ENCODE peak calls at places on chromosomes 1 and 21, in eight cellular contexts. One of them, this sample, is unnamed.

GRCh38 chr1:155245163-155245524 is 10.1 kb downstream of the ENTREP3 start:
- DNase-seq in H9: no peak
- DNase-seq in IMR-90: no peak
- DNase-seq in K562: no peak
- DNase-seq in PC-9: peak
- DNase-seq in mammary epithelial cell: no peak
- DNase-seq in fibroblast of lung: no peak
- DNase-seq in SK-N-SH: no peak
- DNase-seq in this sample: no peak

GRCh38 chr1:231407537-231408396 is 14.3 kb downstream of the EGLN1 start:
- DNase-seq in H9: no peak
- DNase-seq in IMR-90: peak
- DNase-seq in K562: no peak
- DNase-seq in PC-9: no peak
- DNase-seq in mammary epithelial cell: peak
- DNase-seq in fibroblast of lung: peak
- DNase-seq in SK-N-SH: no peak
- DNase-seq in this sample: no peak

GRCh38 chr1:224312025-224312424 is 17.9 kb downstream of the NVL start:
- DNase-seq in H9: no peak
- DNase-seq in IMR-90: no peak
- DNase-seq in K562: no peak
- DNase-seq in PC-9: no peak
- DNase-seq in mammary epithelial cell: no peak
- DNase-seq in fibroblast of lung: no peak
- DNase-seq in SK-N-SH: no peak
- DNase-seq in this sample: no peak

GRCh38 chr1:31860576-31860975 is 44.8 kb upstream of the SPOCD1 start:
- DNase-seq in H9: no peak
- DNase-seq in IMR-90: no peak
- DNase-seq in K562: no peak
- DNase-seq in PC-9: no peak
- DNase-seq in mammary epithelial cell: no peak
- DNase-seq in fibroblast of lung: no peak
- DNase-seq in SK-N-SH: no peak
- DNase-seq in this sample: no peak

GRCh38 chr1:31626451-31627202 is 9.1 kb downstream of the HCRTR1 start:
- DNase-seq in H9: peak
- DNase-seq in IMR-90: peak
- DNase-seq in K562: peak
- DNase-seq in PC-9: no peak
- DNase-seq in mammary epithelial cell: peak
- DNase-seq in fibroblast of lung: peak
- DNase-seq in SK-N-SH: no peak
- DNase-seq in this sample: no peak

GRCh38 chr21:41630249-41630648 is 122.3 kb upstream of the TMPRSS2 start:
- DNase-seq in H9: no peak
- DNase-seq in IMR-90: peak
- DNase-seq in K562: no peak
- DNase-seq in PC-9: peak
- DNase-seq in mammary epithelial cell: peak
- DNase-seq in fibroblast of lung: peak
- DNase-seq in SK-N-SH: no peak
- DNase-seq in this sample: no peak

GRCh38 chr1:54124906-54125305 is 27.9 kb downstream of the CDCP2 start:
- DNase-seq in H9: no peak
- DNase-seq in IMR-90: no peak
- DNase-seq in K562: no peak
- DNase-seq in PC-9: no peak
- DNase-seq in mammary epithelial cell: no peak
- DNase-seq in fibroblast of lung: no peak
- DNase-seq in SK-N-SH: no peak
- DNase-seq in this sample: no peak

GRCh38 chr1:175628548-175629317 is 114.7 kb downstream of the TNR start:
- DNase-seq in H9: no peak
- DNase-seq in IMR-90: no peak
- DNase-seq in K562: no peak
- DNase-seq in PC-9: no peak
- DNase-seq in mammary epithelial cell: no peak
- DNase-seq in fibroblast of lung: no peak
- DNase-seq in SK-N-SH: no peak
- DNase-seq in this sample: no peak

GRCh38 chr1:24992124-24992760 is 62.2 kb upstream of the RUNX3 start:
- DNase-seq in H9: no peak
- DNase-seq in IMR-90: no peak
- DNase-seq in K562: no peak
- DNase-seq in PC-9: no peak
- DNase-seq in mammary epithelial cell: no peak
- DNase-seq in fibroblast of lung: no peak
- DNase-seq in SK-N-SH: no peak
- DNase-seq in this sample: no peak

GRCh38 chr1:29195875-29196274 is 14.2 kb upstream of the SRSF4 start:
- DNase-seq in H9: no peak
- DNase-seq in IMR-90: no peak
- DNase-seq in K562: no peak
- DNase-seq in PC-9: no peak
- DNase-seq in mammary epithelial cell: peak
- DNase-seq in fibroblast of lung: peak
- DNase-seq in SK-N-SH: no peak
- DNase-seq in this sample: no peak

GRCh38 chr1:58883888-58884482 is 100.1 kb upstream of the JUN start:
- DNase-seq in H9: no peak
- DNase-seq in IMR-90: no peak
- DNase-seq in K562: peak
- DNase-seq in PC-9: no peak
- DNase-seq in mammary epithelial cell: no peak
- DNase-seq in fibroblast of lung: peak
- DNase-seq in SK-N-SH: no peak
- DNase-seq in this sample: no peak

GRCh38 chr1:58883037-58883887 is 99.4 kb upstream of the JUN start:
- DNase-seq in H9: no peak
- DNase-seq in IMR-90: peak
- DNase-seq in K562: peak
- DNase-seq in PC-9: peak
- DNase-seq in mammary epithelial cell: peak
- DNase-seq in fibroblast of lung: peak
- DNase-seq in SK-N-SH: no peak
- DNase-seq in this sample: no peak

GRCh38 chr1:58880592-58880991 is 96.7 kb upstream of the JUN start:
- DNase-seq in H9: no peak
- DNase-seq in IMR-90: no peak
- DNase-seq in K562: no peak
- DNase-seq in PC-9: no peak
- DNase-seq in mammary epithelial cell: no peak
- DNase-seq in fibroblast of lung: no peak
- DNase-seq in SK-N-SH: no peak
- DNase-seq in this sample: no peak

GRCh38 chr1:58881471-58881994 is 97.7 kb upstream of the JUN start:
- DNase-seq in H9: no peak
- DNase-seq in IMR-90: peak
- DNase-seq in K562: peak
- DNase-seq in PC-9: peak
- DNase-seq in mammary epithelial cell: peak
- DNase-seq in fibroblast of lung: peak
- DNase-seq in SK-N-SH: no peak
- DNase-seq in this sample: no peak

GRCh38 chr1:58882322-58882951 is 98.6 kb upstream of the JUN start:
- DNase-seq in H9: no peak
- DNase-seq in IMR-90: no peak
- DNase-seq in K562: no peak
- DNase-seq in PC-9: no peak
- DNase-seq in mammary epithelial cell: no peak
- DNase-seq in fibroblast of lung: no peak
- DNase-seq in SK-N-SH: no peak
- DNase-seq in this sample: no peak
- H2AFZ ChIP-seq in H9: no peak
- H2AFZ ChIP-seq in IMR-90: no peak
- H2AFZ ChIP-seq in K562: peak
- H2AFZ ChIP-seq in PC-9: no peak
- H2AFZ ChIP-seq in mammary epithelial cell: no peak
- H2AFZ ChIP-seq in fibroblast of lung: no peak
- H2AFZ ChIP-seq in SK-N-SH: no peak
- H2AFZ ChIP-seq in this sample: no peak

GRCh38 chr1:7956218-7957032 is 5.1 kb upstream of the PARK7 start:
- DNase-seq in H9: no peak
- DNase-seq in IMR-90: peak
- DNase-seq in K562: no peak
- DNase-seq in PC-9: no peak
- DNase-seq in mammary epithelial cell: no peak
- DNase-seq in fibroblast of lung: peak
- DNase-seq in SK-N-SH: no peak
- DNase-seq in this sample: no peak

GRCh38 chr1:7948950-7949349 is 8.3 kb upstream of the TNFRSF9 start:
- DNase-seq in H9: no peak
- DNase-seq in IMR-90: peak
- DNase-seq in K562: no peak
- DNase-seq in PC-9: no peak
- DNase-seq in mammary epithelial cell: peak
- DNase-seq in fibroblast of lung: peak
- DNase-seq in SK-N-SH: no peak
- DNase-seq in this sample: no peak

GRCh38 chr1:7954683-7955082 is 6.8 kb upstream of the PARK7 start:
- DNase-seq in H9: no peak
- DNase-seq in IMR-90: no peak
- DNase-seq in K562: no peak
- DNase-seq in PC-9: no peak
- DNase-seq in mammary epithelial cell: no peak
- DNase-seq in fibroblast of lung: no peak
- DNase-seq in SK-N-SH: no peak
- DNase-seq in this sample: no peak

GRCh38 chr1:7953850-7954609 is 7.5 kb upstream of the PARK7 start:
- DNase-seq in H9: peak
- DNase-seq in IMR-90: peak
- DNase-seq in K562: peak
- DNase-seq in PC-9: peak
- DNase-seq in mammary epithelial cell: peak
- DNase-seq in fibroblast of lung: peak
- DNase-seq in SK-N-SH: peak
- DNase-seq in this sample: peak
- H2AFZ ChIP-seq in H9: no peak
- H2AFZ ChIP-seq in IMR-90: peak
- H2AFZ ChIP-seq in K562: peak
- H2AFZ ChIP-seq in PC-9: peak
- H2AFZ ChIP-seq in mammary epithelial cell: peak
- H2AFZ ChIP-seq in fibroblast of lung: peak
- H2AFZ ChIP-seq in SK-N-SH: peak
- H2AFZ ChIP-seq in this sample: peak

DNA sequence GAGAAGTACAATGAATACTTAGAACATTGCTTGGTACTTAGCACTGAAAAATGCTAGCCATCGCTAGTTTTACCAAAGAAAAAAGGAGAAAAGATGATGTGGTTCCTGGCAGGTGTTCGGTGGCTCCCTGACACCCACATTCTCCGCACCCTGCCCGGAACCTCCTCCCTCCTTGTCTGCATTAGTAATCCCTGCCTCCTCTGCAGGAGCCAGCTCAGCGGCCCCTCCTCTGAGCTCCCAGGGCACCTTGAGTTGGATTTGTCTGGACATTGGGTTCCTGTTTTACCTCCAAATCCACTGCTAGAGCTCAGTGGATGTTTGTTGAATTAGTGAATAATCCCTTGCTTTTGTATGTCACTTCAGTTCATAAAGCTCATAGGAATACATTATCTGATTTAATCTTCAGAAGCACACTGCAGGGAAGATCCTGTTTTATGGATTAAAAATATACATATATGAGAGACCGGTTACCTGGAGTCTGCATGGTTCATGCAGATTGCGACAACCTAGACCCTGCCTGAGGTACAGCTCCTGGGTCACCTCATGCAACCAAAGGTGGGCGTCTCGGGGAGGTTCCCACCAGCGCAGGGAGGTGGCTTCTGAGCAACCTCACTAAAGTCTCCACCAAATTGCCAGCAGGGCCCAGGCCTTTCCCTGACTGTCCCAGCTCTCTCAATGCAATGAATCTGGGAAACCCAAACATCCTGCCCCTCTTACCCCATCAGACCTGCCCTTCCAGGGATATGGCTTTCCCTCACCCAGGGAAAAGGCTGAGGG is 24.2 kb downstream of the PCAT6 start:
- DNase-seq in H9: no peak
- DNase-seq in IMR-90: no peak
- DNase-seq in K562: no peak
- DNase-seq in PC-9: peak
- DNase-seq in mammary epithelial cell: peak
- DNase-seq in fibroblast of lung: no peak
- DNase-seq in SK-N-SH: no peak
- DNase-seq in this sample: no peak
- H2AFZ ChIP-seq in H9: no peak
- H2AFZ ChIP-seq in IMR-90: no peak
- H2AFZ ChIP-seq in K562: no peak
- H2AFZ ChIP-seq in PC-9: no peak
- H2AFZ ChIP-seq in mammary epithelial cell: no peak
- H2AFZ ChIP-seq in fibroblast of lung: no peak
- H2AFZ ChIP-seq in SK-N-SH: no peak
- H2AFZ ChIP-seq in this sample: no peak

GRCh38 chr1:225319951-225320350 is 107.9 kb downstream of the LBR start:
- DNase-seq in H9: no peak
- DNase-seq in IMR-90: no peak
- DNase-seq in K562: no peak
- DNase-seq in PC-9: no peak
- DNase-seq in mammary epithelial cell: peak
- DNase-seq in fibroblast of lung: no peak
- DNase-seq in SK-N-SH: no peak
- DNase-seq in this sample: no peak

GRCh38 chr1:225321784-225322183 is 106.1 kb downstream of the LBR start:
- DNase-seq in H9: no peak
- DNase-seq in IMR-90: no peak
- DNase-seq in K562: no peak
- DNase-seq in PC-9: no peak
- DNase-seq in mammary epithelial cell: no peak
- DNase-seq in fibroblast of lung: no peak
- DNase-seq in SK-N-SH: no peak
- DNase-seq in this sample: no peak

DNA sequence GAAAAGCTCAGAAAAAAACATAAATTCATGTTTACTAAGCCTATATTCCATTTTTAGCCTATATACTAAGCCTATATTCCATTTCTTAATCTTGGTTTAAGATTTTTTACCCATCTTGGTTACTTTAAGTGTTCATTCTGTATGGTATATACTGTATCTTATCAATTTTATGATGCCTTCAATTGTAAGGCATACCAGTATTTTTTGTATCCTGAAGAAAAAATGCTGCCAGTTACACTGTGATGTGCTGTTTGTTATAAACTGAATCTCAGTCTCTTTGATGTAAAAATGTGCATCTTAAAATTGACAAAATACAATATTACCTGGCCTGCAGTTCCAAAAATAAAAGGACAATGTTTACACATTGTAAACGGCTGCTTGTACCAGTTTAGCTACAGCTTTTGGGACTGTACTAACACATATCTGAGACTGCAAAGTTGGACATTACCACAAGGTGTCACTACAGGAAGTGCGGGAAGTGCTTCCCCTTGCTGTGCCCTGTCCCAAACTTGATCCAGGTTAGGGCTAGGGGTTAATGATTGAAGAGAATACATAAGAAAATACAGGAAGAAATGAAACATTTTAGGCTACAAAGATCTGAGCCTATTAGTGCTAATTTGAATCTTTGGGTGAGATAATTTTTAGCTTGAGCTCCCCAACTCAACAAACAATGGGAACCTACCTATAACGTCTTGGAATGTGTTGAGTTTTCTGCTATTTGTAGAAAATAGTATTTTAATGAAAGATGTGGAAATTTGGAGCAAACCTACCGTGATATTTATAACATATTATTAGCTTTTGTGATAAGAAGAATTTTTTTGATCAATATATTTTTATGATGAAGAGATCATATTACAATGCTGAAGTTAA is 108.9 kb downstream of the LBR start:
- DNase-seq in H9: peak
- DNase-seq in IMR-90: peak
- DNase-seq in K562: peak
- DNase-seq in PC-9: peak
- DNase-seq in mammary epithelial cell: peak
- DNase-seq in fibroblast of lung: peak
- DNase-seq in SK-N-SH: peak
- DNase-seq in this sample: peak
- H2AFZ ChIP-seq in H9: no peak
- H2AFZ ChIP-seq in IMR-90: no peak
- H2AFZ ChIP-seq in K562: no peak
- H2AFZ ChIP-seq in PC-9: no peak
- H2AFZ ChIP-seq in mammary epithelial cell: no peak
- H2AFZ ChIP-seq in fibroblast of lung: no peak
- H2AFZ ChIP-seq in SK-N-SH: no peak
- H2AFZ ChIP-seq in this sample: no peak